ENCODE peak calls at places on chromosome 9, in four cellular contexts. One of them, this sample, is unnamed.
A peak's percentile ranks its signal among the peaks of the same experiment; 100 is the strongest.

GRCh38 chr9:124122813-124123462 is 111.4 kb downstream of the LHX2 start:
- DNase-seq in upper lobe of right lung: no peak
- DNase-seq in H9: no peak
- DNase-seq in left colon: no peak
- DNase-seq in this sample: no peak

GRCh38 chr9:137721479-137721878 is 102.7 kb downstream of the EHMT1 start:
- DNase-seq in left colon: no peak
- DNase-seq in upper lobe of right lung: no peak
- DNase-seq in H9: no peak
- DNase-seq in this sample: no peak

GRCh38 chr9:1837453-1838084 is 177.6 kb upstream of the SMARCA2 start:
- DNase-seq in H9: peak; percentile 71
- DNase-seq in upper lobe of right lung: no peak
- DNase-seq in left colon: peak; percentile 10
- DNase-seq in this sample: no peak

GRCh38 chr9:133995012-133995896 is 3.1 kb upstream of the VAV2 start:
- DNase-seq in upper lobe of right lung: peak; percentile 54
- DNase-seq in H9: no peak
- DNase-seq in left colon: peak; percentile 20
- DNase-seq in this sample: no peak

GRCh38 chr9:125538092-125538473 is 168.9 kb downstream of the MAPKAP1 start:
- DNase-seq in upper lobe of right lung: no peak
- DNase-seq in H9: no peak
- DNase-seq in left colon: peak; percentile 51
- DNase-seq in this sample: no peak

GRCh38 chr9:32348289-32348688 is 36.2 kb upstream of the ACO1 start:
- DNase-seq in upper lobe of right lung: no peak
- DNase-seq in H9: no peak
- DNase-seq in left colon: no peak
- DNase-seq in this sample: no peak

GRCh38 chr9:124054671-124055212 is 43.2 kb downstream of the LHX2 start:
- DNase-seq in left colon: no peak
- DNase-seq in upper lobe of right lung: peak; percentile 46
- DNase-seq in H9: no peak
- DNase-seq in this sample: no peak

GRCh38 chr9:130913599-130914416 is 17.2 kb upstream of the QRFP start:
- DNase-seq in upper lobe of right lung: no peak
- DNase-seq in H9: no peak
- DNase-seq in left colon: no peak
- DNase-seq in this sample: no peak

GRCh38 chr9:121564861-121565260 is 65.2 kb upstream of the GGTA1 start:
- DNase-seq in H9: no peak
- DNase-seq in upper lobe of right lung: no peak
- DNase-seq in left colon: no peak
- DNase-seq in this sample: no peak

GRCh38 chr9:93576296-93577044 is at the start of gene PHF2:
- DNase-seq in H9: no peak
- DNase-seq in left colon: no peak
- DNase-seq in upper lobe of right lung: peak; percentile 77
- DNase-seq in this sample: no peak

GRCh38 chr9:2991292-2991691 is 147.4 kb upstream of the PUM3 start:
- DNase-seq in H9: no peak
- DNase-seq in left colon: no peak
- DNase-seq in upper lobe of right lung: no peak
- DNase-seq in this sample: no peak

GRCh38 chr9:13860019-13860418 is 453.9 kb downstream of the NFIB start:
- DNase-seq in H9: no peak
- DNase-seq in upper lobe of right lung: no peak
- DNase-seq in left colon: no peak
- DNase-seq in this sample: no peak

GRCh38 chr9:119884411-119884810 is 515.2 kb upstream of the BRINP1 start:
- DNase-seq in H9: no peak
- DNase-seq in upper lobe of right lung: no peak
- DNase-seq in left colon: no peak
- DNase-seq in this sample: no peak

GRCh38 chr9:36450110-36450732 is 50.2 kb upstream of the RNF38 start:
- DNase-seq in H9: no peak
- DNase-seq in left colon: no peak
- DNase-seq in upper lobe of right lung: no peak
- DNase-seq in this sample: no peak

GRCh38 chr9:137217276-137218211 is 4.5 kb downstream of the RNF208 start:
- DNase-seq in H9: peak; percentile 89
- DNase-seq in left colon: peak; percentile 92
- DNase-seq in upper lobe of right lung: peak; percentile 89
- DNase-seq in this sample: no peak

GRCh38 chr9:115262477-115262876 is 144.5 kb upstream of the TNC start:
- DNase-seq in left colon: peak; percentile 90
- DNase-seq in H9: no peak
- DNase-seq in upper lobe of right lung: peak; percentile 68
- DNase-seq in this sample: no peak

GRCh38 chr9:91415290-91415689 is 8.3 kb downstream of the NFIL3 start:
- DNase-seq in H9: no peak
- DNase-seq in upper lobe of right lung: no peak
- DNase-seq in left colon: no peak
- DNase-seq in this sample: no peak

GRCh38 chr9:100437860-100438805 is 11.2 kb downstream of the MSANTD3 start:
- DNase-seq in upper lobe of right lung: no peak
- DNase-seq in H9: peak; percentile 64
- DNase-seq in left colon: peak; percentile 79
- DNase-seq in this sample: peak; percentile 33

GRCh38 chr9:97046228-97046627 is 7.3 kb upstream of the CTSV start:
- DNase-seq in H9: peak; percentile 90
- DNase-seq in left colon: peak; percentile 58
- DNase-seq in upper lobe of right lung: peak; percentile 80
- DNase-seq in this sample: no peak

GRCh38 chr9:111828193-111828592 is 33.5 kb upstream of the SHOC1 start:
- DNase-seq in upper lobe of right lung: no peak
- DNase-seq in left colon: no peak
- DNase-seq in H9: no peak
- DNase-seq in this sample: no peak

GRCh38 chr9:130451509-130452388 is 7.0 kb downstream of the ASS1 start:
- DNase-seq in upper lobe of right lung: peak; percentile 91
- DNase-seq in H9: peak; percentile 74
- DNase-seq in left colon: peak; percentile 91
- DNase-seq in this sample: no peak

GRCh38 chr9:114252394-114252793 is 70.5 kb upstream of the ORM1 start:
- DNase-seq in H9: no peak
- DNase-seq in left colon: no peak
- DNase-seq in upper lobe of right lung: no peak
- DNase-seq in this sample: no peak

GRCh38 chr9:137028281-137029057 is 432 bp upstream of the ABCA2 start:
- DNase-seq in upper lobe of right lung: peak; percentile 87
- DNase-seq in H9: peak; percentile 55
- DNase-seq in left colon: peak; percentile 81
- DNase-seq in this sample: peak; percentile 65

GRCh38 chr9:119963798-119964372 is 594.6 kb upstream of the BRINP1 start:
- DNase-seq in left colon: no peak
- DNase-seq in H9: peak; percentile 95
- DNase-seq in upper lobe of right lung: no peak
- DNase-seq in this sample: no peak